ENCODE peak calls at places on chromosomes 11 and 22, in nine cellular contexts. I is A549; L is activated CD8-positive, alpha-beta T cell treated with anti-CD3 and anti-CD28 coated beads, Interleukin-2, amount 10 ng/mL, durations not matched to agents 7 days and 5 days; V is stimulated activated memory B cell treated with anti-CD40 and anti-IgM and Interleukin-4, amounts not matched to agents 10 μg/mL and 1 μg/mL and 100 μg/mL, for 72 hours; U is stimulated activated naive CD8-positive, alpha-beta T cell treated with anti-CD3 and anti-CD28 coated beads, Interleukin-15, amount 100 ng/mL, for 72 hours; A is CD4-positive, CD25-positive, alpha-beta regulatory T cell; Z is upper lobe of right lung; Y is activated T-cell treated with anti-CD3 and anti-CD28 coated beads, Interleukin-2, amount 50 U/mL, for 72 hours; J is left lung. O is an unnamed sample.

GRCh38 chr22:41578114-41578513 is 11.5 kb downstream of the PMM1 start:
- ATAC-seq in I (no peak), L (no peak), V (no peak), U (no peak), A (no peak), Z (no peak), Y (no peak), J (no peak), O (no peak)

GRCh38 chr11:866481-866880 is 23.8 kb downstream of the TSPAN4 start:
- ATAC-seq in I (peak; percentile 1), L (no peak), V (no peak), U (no peak), A (no peak), Z (peak; percentile 1), Y (no peak), J (no peak), O (no peak)

GRCh38 chr11:64641596-64642417 is 50.8 kb downstream of the SLC22A12 start:
- ATAC-seq in I (no peak), L (no peak), V (no peak), U (no peak), A (no peak), Z (no peak), Y (no peak), J (no peak), O (no peak)

GRCh38 chr22:41247703-41248102 is 7.0 kb upstream of the CHADL start:
- ATAC-seq in I (no peak), L (no peak), V (no peak), U (no peak), A (no peak), Z (no peak), Y (no peak), J (no peak), O (no peak)

GRCh38 chr22:17871726-17872458 is 97.6 kb upstream of the BID start:
- ATAC-seq in I (no peak), L (no peak), V (no peak), U (no peak), A (no peak), Z (no peak), Y (no peak), J (no peak), O (peak; percentile 36)

GRCh38 chr11:22920939-22921565 is 60.8 kb upstream of the CCDC179 start:
- ATAC-seq in I (peak; percentile 73), L (peak; percentile 51), V (peak; percentile 71), U (peak; percentile 85), A (no peak), Z (peak; percentile 83), Y (peak; percentile 58), J (peak; percentile 84), O (no peak)

GRCh38 chr11:13834463-13834862 is 128.1 kb upstream of the SPON1 start:
- ATAC-seq in I (no peak), L (no peak), V (no peak), U (no peak), A (no peak), Z (no peak), Y (no peak), J (no peak), O (no peak)

GRCh38 chr22:37197451-37198289 is 9.6 kb upstream of the C1QTNF6 start:
- ATAC-seq in I (peak; percentile 61), L (no peak), V (no peak), U (no peak), A (no peak), Z (peak; percentile 0), Y (no peak), J (peak; percentile 25), O (peak; percentile 4)

GRCh38 chr11:113578715-113579250 is 103.6 kb upstream of the DRD2 start:
- ATAC-seq in I (no peak), L (no peak), V (no peak), U (peak; percentile 15), A (no peak), Z (no peak), Y (no peak), J (no peak), O (no peak)

GRCh38 chr11:91248199-91248807 is 976.3 kb upstream of the FAT3 start:
- ATAC-seq in I (no peak), L (no peak), V (no peak), U (no peak), A (no peak), Z (no peak), Y (no peak), J (peak; percentile 63), O (no peak)

GRCh38 chr11:102985850-102986249 is 30.3 kb upstream of the MMP13 start:
- ATAC-seq in I (no peak), L (no peak), V (no peak), U (no peak), A (no peak), Z (no peak), Y (no peak), J (no peak), O (no peak)

GRCh38 chr22:36913431-36914382 is at the start of gene CSF2RB:
- ATAC-seq in I (no peak), L (no peak), V (peak; percentile 93), U (no peak), A (peak; percentile 53), Z (peak; percentile 95), Y (no peak), J (peak; percentile 88), O (peak; percentile 53)

GRCh38 chr11:84790849-84791427 is 836.2 kb downstream of the DLG2 start:
- ATAC-seq in I (no peak), L (no peak), V (peak; percentile 64), U (no peak), A (no peak), Z (no peak), Y (no peak), J (no peak), O (no peak)

GRCh38 chr11:128965485-128965884 is 22.8 kb upstream of the TP53AIP1 start:
- ATAC-seq in I (no peak), L (peak; percentile 85), V (peak; percentile 75), U (peak; percentile 79), A (peak; percentile 46), Z (peak; percentile 63), Y (peak; percentile 80), J (peak; percentile 39), O (no peak)

GRCh38 chr11:70481625-70482528 is 83.5 kb downstream of the CTTN start:
- ATAC-seq in I (peak; percentile 79), L (no peak), V (no peak), U (no peak), A (no peak), Z (peak; percentile 66), Y (no peak), J (peak; percentile 78), O (peak; percentile 66)

GRCh38 chr22:44407404-44408226 is 90.4 kb downstream of the RTL6 start:
- ATAC-seq in I (no peak), L (no peak), V (no peak), U (no peak), A (no peak), Z (no peak), Y (no peak), J (no peak), O (no peak)

GRCh38 chr11:12029738-12030363 is 21.4 kb upstream of the DKK3 start:
- ATAC-seq in I (no peak), L (no peak), V (no peak), U (no peak), A (no peak), Z (no peak), Y (no peak), J (peak; percentile 66), O (no peak)

GRCh38 chr22:44091021-44091721 is 67.1 kb downstream of the PARVB start:
- ATAC-seq in I (peak; percentile 74), L (peak; percentile 79), V (no peak), U (peak; percentile 93), A (peak; percentile 44), Z (no peak), Y (peak; percentile 69), J (no peak), O (no peak)

GRCh38 chr11:62544521-62545436 is 1.8 kb downstream of the AHNAK start:
- ATAC-seq in I (peak; percentile 6), L (peak; percentile 16), V (no peak), U (peak; percentile 11), A (no peak), Z (peak; percentile 0), Y (no peak), J (peak; percentile 10), O (no peak)

GRCh38 chr11:77203901-77204755 is 76.1 kb downstream of the MYO7A start:
- ATAC-seq in I (no peak), L (no peak), V (no peak), U (no peak), A (no peak), Z (no peak), Y (no peak), J (no peak), O (no peak)

GRCh38 chr11:115759622-115760527 is 255.7 kb upstream of the CADM1 start:
- ATAC-seq in I (no peak), L (no peak), V (no peak), U (peak; percentile 39), A (no peak), Z (peak; percentile 58), Y (no peak), J (peak; percentile 66), O (peak; percentile 8)

GRCh38 chr22:33213383-33214075 is 155.3 kb upstream of the SYN3 start:
- ATAC-seq in I (no peak), L (no peak), V (no peak), U (no peak), A (no peak), Z (no peak), Y (no peak), J (no peak), O (no peak)

GRCh38 chr11:8601376-8602133 is 7.5 kb upstream of the STK33 start:
- ATAC-seq in I (no peak), L (no peak), V (no peak), U (no peak), A (no peak), Z (no peak), Y (no peak), J (no peak), O (no peak)

GRCh38 chr11:35717043-35717442 is 54.5 kb downstream of the TRIM44 start:
- ATAC-seq in I (no peak), L (no peak), V (no peak), U (no peak), A (no peak), Z (no peak), Y (no peak), J (no peak), O (no peak)